ENCODE peak calls at places on chromosomes 3 and 15, in eight cellular contexts. E, S, A, Z, U, D, G and K are unnamed samples.

GRCh38 chr15:80587816-80588456 is 107.2 kb upstream of the ABHD17C start:
- DNase-seq in G (no peak), Z (no peak), E (no peak), D (no peak), U (no peak), S (no peak), A (no peak), K (peak; percentile 17)

GRCh38 chr15:76935620-76936019 is 4.1 kb downstream of the RCN2 start:
- DNase-seq in S (no peak), D (no peak), U (peak; percentile 33), Z (no peak), G (no peak), E (no peak), A (no peak), K (no peak)

GRCh38 chr15:38860682-38861081 is 296.1 kb upstream of the RASGRP1 start:
- DNase-seq in S (no peak), D (no peak), E (no peak), A (no peak), Z (no peak), U (no peak), G (no peak), K (no peak)

GRCh38 chr3:131053021-131053420 is 26.3 kb downstream of the NEK11 start:
- DNase-seq in D (no peak), S (no peak), U (no peak), A (no peak), E (no peak), Z (no peak), G (no peak), K (no peak)

GRCh38 chr3:55521086-55522060 is 34.3 kb upstream of the WNT5A start:
- DNase-seq in G (no peak), U (no peak), S (peak; percentile 83), D (no peak), E (no peak), Z (peak; percentile 40), A (peak; percentile 28), K (no peak)

GRCh38 chr3:43689766-43690399 is 855 bp upstream of the ABHD5 start:
- DNase-seq in S (no peak), G (no peak), E (no peak), Z (peak; percentile 34), D (no peak), U (peak; percentile 8), A (no peak), K (no peak)

GRCh38 chr3:22901684-22902083 is 301.4 kb upstream of the UBE2E2 start:
- DNase-seq in E (no peak), A (peak; percentile 38), Z (no peak), G (no peak), D (no peak), U (no peak), S (no peak), K (no peak)

GRCh38 chr15:68699881-68700394 is 120.8 kb downstream of the ANP32A start:
- DNase-seq in D (no peak), A (no peak), G (no peak), S (no peak), E (no peak), U (no peak), Z (no peak), K (peak; percentile 55)

GRCh38 chr3:16311960-16312451 is 47.0 kb downstream of the OXNAD1 start:
- DNase-seq in Z (peak; percentile 54), G (no peak), E (no peak), U (no peak), S (no peak), D (no peak), A (no peak), K (no peak)

GRCh38 chr15:38061856-38062649 is 127.6 kb downstream of the TMCO5A start:
- DNase-seq in D (no peak), E (no peak), A (no peak), G (no peak), Z (no peak), U (no peak), S (no peak), K (no peak)

GRCh38 chr3:72872183-72872582 is 15.7 kb upstream of the GXYLT2 start:
- DNase-seq in E (no peak), D (no peak), G (no peak), U (no peak), A (no peak), S (peak; percentile 69), Z (no peak), K (no peak)

GRCh38 chr15:93164409-93164808 is 75.4 kb upstream of the RGMA start:
- DNase-seq in Z (no peak), A (no peak), G (no peak), D (no peak), S (no peak), E (no peak), U (no peak), K (no peak)

GRCh38 chr3:157544501-157545139 is 41.4 kb upstream of the VEPH1 start:
- DNase-seq in S (peak; percentile 65), E (no peak), D (no peak), A (no peak), Z (peak; percentile 33), G (no peak), U (no peak), K (no peak)

GRCh38 chr3:31008986-31009385 is 114.5 kb upstream of the GADL1 start:
- DNase-seq in G (no peak), A (peak; percentile 6), E (no peak), Z (no peak), D (no peak), U (no peak), S (no peak), K (no peak)

GRCh38 chr3:190826018-190826417 is 36.5 kb downstream of the GMNC start:
- DNase-seq in G (no peak), A (no peak), Z (no peak), S (no peak), E (no peak), D (no peak), U (no peak), K (no peak)

GRCh38 chr15:36371509-36371908 is 207.9 kb upstream of the CDIN1 start:
- DNase-seq in A (no peak), D (no peak), G (no peak), U (no peak), E (no peak), Z (no peak), S (no peak), K (no peak)

GRCh38 chr3:66014056-66014455 is 24.7 kb downstream of the MAGI1 start:
- DNase-seq in G (no peak), A (no peak), U (no peak), Z (no peak), E (no peak), D (no peak), S (no peak), K (no peak)

GRCh38 chr15:73284073-73284472 is 84.7 kb downstream of the HCN4 start:
- DNase-seq in Z (no peak), A (no peak), E (no peak), S (no peak), G (no peak), U (no peak), D (no peak), K (no peak)

GRCh38 chr3:101870138-101870537 is 20.8 kb downstream of the NFKBIZ start:
- DNase-seq in U (no peak), Z (no peak), D (no peak), G (no peak), E (no peak), S (no peak), A (no peak), K (no peak)

GRCh38 chr3:146093928-146094327 is 67.1 kb downstream of the PLOD2 start:
- DNase-seq in Z (no peak), U (no peak), G (no peak), E (no peak), D (no peak), S (no peak), A (no peak), K (no peak)

GRCh38 chr15:82943176-82943575 is 9.3 kb downstream of the HOMER2 start:
- DNase-seq in U (no peak), E (no peak), G (no peak), Z (no peak), A (peak; percentile 43), S (no peak), D (no peak), K (no peak)

GRCh38 chr3:10164546-10165393 is at the start of gene IRAK2:
- DNase-seq in D (no peak), E (peak; percentile 51), Z (peak; percentile 68), U (no peak), S (no peak), A (peak; percentile 88), G (peak; percentile 58), K (peak; percentile 96)

GRCh38 chr15:74196175-74196574 is 6.4 kb downstream of the STRA6 start:
- DNase-seq in A (no peak), D (no peak), G (peak; percentile 83), Z (peak; percentile 61), S (peak; percentile 90), U (no peak), E (peak; percentile 83), K (no peak)

GRCh38 chr3:53227993-53228885 is 27.6 kb downstream of the TKT start:
- DNase-seq in G (no peak), A (no peak), U (no peak), D (no peak), S (no peak), E (no peak), Z (no peak), K (peak; percentile 41)